ENCODE peak calls at places on chromosomes 4 and X, in eight cellular contexts. A is PC-3, Z is A673, O is NB4, P is lower leg skin, R is colonic mucosa, N is heart left ventricle, X is fibroblast of lung. L is an unnamed sample.

GRCh38 chrX:1657367-1658082 is 42.7 kb downstream of the ASMT start:
- DNase-seq in Z (peak), R (peak), N (no peak), X (no peak), P (no peak), O (peak), A (peak), L (peak)

GRCh38 chr4:60897415-60897814 is 302.7 kb upstream of the ADGRL3 start:
- DNase-seq in P (no peak), R (no peak), X (no peak), Z (no peak), A (peak), O (no peak), N (no peak), L (no peak)

GRCh38 chr4:1362521-1362920 is 15.5 kb downstream of the UVSSA start:
- DNase-seq in R (no peak), N (no peak), Z (no peak), O (no peak), A (no peak), P (no peak), X (no peak), L (no peak)

GRCh38 chrX:22095306-22095705 is 63.2 kb downstream of the PHEX start:
- DNase-seq in N (peak), P (peak), X (peak), O (no peak), A (no peak), Z (no peak), R (peak), L (peak)

GRCh38 chr4:7907142-7907541 is 32.5 kb downstream of the AFAP1 start:
- DNase-seq in R (no peak), A (no peak), N (no peak), Z (no peak), O (no peak), P (no peak), X (no peak), L (peak)

GRCh38 chrX:24877854-24878650 is 137.7 kb downstream of the ARX start:
- DNase-seq in N (no peak), A (peak), X (no peak), P (no peak), R (no peak), O (no peak), Z (no peak), L (peak)

GRCh38 chrX:108267561-108267960 is 170.7 kb downstream of the COL4A6 start:
- DNase-seq in O (no peak), N (no peak), A (no peak), R (no peak), P (no peak), Z (no peak), X (peak), L (peak)

GRCh38 chr4:122917731-122918130 is 4.7 kb downstream of the NUDT6 start:
- DNase-seq in R (no peak), Z (no peak), P (no peak), N (no peak), A (peak), X (peak), O (no peak), L (no peak)

GRCh38 chr4:185259719-185260118 is 50.3 kb downstream of the SNX25 start:
- DNase-seq in N (no peak), X (no peak), O (no peak), Z (no peak), A (no peak), P (no peak), R (no peak), L (no peak)

GRCh38 chrX:87664381-87664780 is 146.8 kb downstream of the KLHL4 start:
- DNase-seq in Z (peak), O (peak), A (peak), R (no peak), N (no peak), X (peak), P (no peak), L (peak)

GRCh38 chr4:36242629-36243354 is 1.5 kb downstream of the ARAP2 start:
- DNase-seq in N (no peak), O (no peak), P (no peak), Z (no peak), R (no peak), A (peak), X (peak), L (peak)

GRCh38 chrX:37380920-37381319 is 31.8 kb downstream of the PRRG1 start:
- DNase-seq in P (no peak), A (peak), X (peak), R (peak), Z (no peak), N (no peak), O (no peak), L (peak)

GRCh38 chrX:40845331-40845911 is 110.1 kb upstream of the MED14 start:
- DNase-seq in R (no peak), Z (no peak), X (peak), N (peak), O (no peak), P (no peak), A (peak), L (peak)

GRCh38 chrX:111035991-111036390 is 60.0 kb upstream of the PAK3 start:
- DNase-seq in R (no peak), X (no peak), Z (no peak), P (no peak), O (no peak), N (no peak), A (no peak), L (no peak)

GRCh38 chr4:5128569-5128968 is 77.3 kb downstream of the STK32B start:
- DNase-seq in O (no peak), N (no peak), Z (no peak), P (no peak), X (no peak), R (no peak), A (no peak), L (no peak)

DNA sequence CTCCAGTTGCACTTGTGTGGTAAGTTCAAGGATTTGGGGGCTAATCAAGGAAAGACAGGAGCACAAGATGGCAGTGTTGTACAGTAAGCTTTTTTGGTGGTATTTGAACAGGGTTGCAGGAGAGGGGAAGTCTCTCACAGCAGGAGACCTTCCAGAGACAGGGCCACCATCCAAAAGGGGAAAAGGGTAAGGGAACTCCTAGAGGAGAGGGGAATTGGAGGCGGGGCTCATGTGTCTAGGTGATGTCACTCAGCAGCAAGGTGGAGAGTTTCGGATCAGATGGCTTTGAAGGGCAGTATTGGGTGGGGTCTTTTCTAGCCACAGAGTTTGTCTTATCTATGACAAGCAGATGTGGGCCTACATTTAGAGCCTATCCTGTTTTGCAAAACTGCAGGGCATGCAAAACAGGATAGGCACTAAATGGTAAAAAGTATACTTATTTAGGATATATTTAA is 13.4 kb upstream of the RNF175 start:
- DNase-seq in N (no peak), X (peak), O (peak), P (no peak), R (no peak), A (peak), Z (peak), L (no peak)
- TF ChIP-seq CTCF in N (no peak), X (peak), O (no peak), P (no peak), R (no peak), A (peak), Z (peak), L (no peak)

GRCh38 chr4:52576326-52576725 is 82.8 kb downstream of the USP46 start:
- DNase-seq in R (no peak), O (no peak), A (no peak), X (no peak), P (no peak), N (no peak), Z (no peak), L (no peak)

GRCh38 chr4:52572936-52573485 is 86.1 kb downstream of the USP46 start:
- DNase-seq in R (no peak), N (no peak), Z (no peak), P (no peak), X (peak), A (peak), O (no peak), L (peak)

GRCh38 chr4:52574036-52574435 is 85.1 kb downstream of the USP46 start:
- DNase-seq in R (no peak), Z (no peak), X (no peak), N (no peak), A (no peak), O (no peak), P (no peak), L (peak)

GRCh38 chr4:52575406-52575805 is 83.7 kb downstream of the USP46 start:
- DNase-seq in N (no peak), O (no peak), A (no peak), Z (no peak), R (no peak), X (no peak), P (no peak), L (no peak)

GRCh38 chr4:52573551-52573950 is 85.5 kb downstream of the USP46 start:
- DNase-seq in P (no peak), R (no peak), A (no peak), Z (no peak), N (peak), O (no peak), X (no peak), L (peak)
- H3K4me3 ChIP-seq in P (no peak), R (no peak), A (no peak), Z (no peak), N (no peak), O (no peak), X (no peak), L (no peak)

GRCh38 chr4:153790962-153791551 is 2.2 kb upstream of the SFRP2 start:
- DNase-seq in X (no peak), P (peak), R (no peak), A (no peak), O (no peak), N (peak), Z (no peak), L (no peak)
- TF ChIP-seq CTCF in X (peak), P (no peak), R (no peak), A (no peak), O (no peak), N (no peak), Z (no peak), L (peak)

GRCh38 chr4:80471701-80472100 is 136.2 kb downstream of the CFAP299 start:
- DNase-seq in Z (no peak), X (peak), A (peak), O (no peak), R (peak), P (no peak), N (no peak), L (no peak)
- H3K4me3 ChIP-seq in Z (no peak), X (peak), A (peak), O (no peak), R (no peak), P (no peak), N (peak), L (peak)

GRCh38 chr4:144575181-144575580 is 70.8 kb upstream of the HHIP start:
- DNase-seq in P (no peak), X (no peak), O (peak), N (no peak), A (peak), Z (peak), R (no peak), L (no peak)
- TF ChIP-seq CTCF in P (no peak), X (no peak), O (no peak), N (no peak), A (peak), Z (peak), R (no peak), L (no peak)

GRCh38 chr4:108359130-108359709 is 190.5 kb upstream of the LEF1 start:
- DNase-seq in O (no peak), X (no peak), P (no peak), A (no peak), N (no peak), R (no peak), Z (no peak), L (no peak)

GRCh38 chr4:108356209-108356535 is 187.4 kb upstream of the LEF1 start:
- DNase-seq in P (no peak), A (no peak), R (no peak), O (no peak), Z (no peak), X (no peak), N (no peak), L (no peak)

GRCh38 chr4:108352664-108353308 is 184.1 kb upstream of the LEF1 start:
- DNase-seq in R (no peak), A (no peak), Z (no peak), P (no peak), O (no peak), N (no peak), X (no peak), L (peak)

GRCh38 chr4:108351806-108352205 is 183.1 kb upstream of the LEF1 start:
- DNase-seq in P (no peak), N (no peak), A (no peak), Z (no peak), X (no peak), R (no peak), O (no peak), L (peak)

GRCh38 chr4:108355523-108356208 is 186.9 kb upstream of the LEF1 start:
- DNase-seq in P (no peak), O (no peak), Z (peak), X (no peak), N (no peak), R (no peak), A (no peak), L (no peak)
- H3K4me3 ChIP-seq in P (no peak), O (no peak), Z (no peak), X (no peak), N (no peak), R (no peak), A (no peak), L (no peak)

GRCh38 chr4:111605111-111605510 is 540.1 kb upstream of the FAM241A start:
- DNase-seq in R (no peak), O (no peak), N (no peak), A (no peak), Z (no peak), X (no peak), P (no peak), L (no peak)

GRCh38 chr4:111601671-111602070 is 543.6 kb upstream of the FAM241A start:
- DNase-seq in X (no peak), N (no peak), A (peak), P (no peak), Z (no peak), O (no peak), R (no peak), L (no peak)

GRCh38 chr4:111602848-111603247 is 542.4 kb upstream of the FAM241A start:
- DNase-seq in X (peak), N (no peak), O (no peak), A (peak), Z (peak), P (no peak), R (no peak), L (peak)
- TF ChIP-seq CTCF in X (no peak), N (no peak), O (no peak), A (peak), Z (peak), P (no peak), R (no peak), L (peak)

GRCh38 chrX:46573331-46573895 is at the start of gene CHST7:
- DNase-seq in R (peak), A (peak), N (peak), O (peak), P (peak), Z (peak), X (peak), L (peak)
- H3K4me3 ChIP-seq in R (peak), A (peak), N (peak), O (peak), P (peak), Z (peak), X (peak), L (peak)

GRCh38 chr4:15899511-15899910 is 39.0 kb downstream of the FGFBP1 start:
- DNase-seq in R (no peak), N (no peak), Z (no peak), A (no peak), O (no peak), X (no peak), P (peak), L (no peak)
- TF ChIP-seq CTCF in R (no peak), N (no peak), Z (no peak), A (no peak), O (no peak), X (no peak), P (no peak), L (no peak)

GRCh38 chr4:2799971-2800690 is 7.2 kb downstream of the SH3BP2 start:
- DNase-seq in O (peak), N (peak), P (peak), Z (no peak), R (peak), A (no peak), X (no peak), L (no peak)
- H3K4me3 ChIP-seq in O (no peak), N (peak), P (no peak), Z (no peak), R (no peak), A (no peak), X (no peak), L (no peak)

L was measured in fibroblast of villous mesenchyme.